ENCODE peak calls at places on chromosomes 5 and 9, in six cellular contexts. R is NCI-H2081; B is astrocyte of the cerebellum; J is stimulated activated CD4-positive, alpha-beta T cell treated with anti-CD3 and anti-CD28 coated beads, Interleukin-15, amount 100 ng/mL, for 24 hours; V is germinal center; D is iPS-NIHi11. X is an unnamed sample.

GRCh38 chr9:127004946-127005769 is 90.6 kb downstream of the RALGPS1 start:
- DNase-seq in R (no peak), B (peak), J (peak), V (no peak), D (no peak), X (peak)

GRCh38 chr9:127985011-127985410 is 4.2 kb upstream of the EEIG1 start:
- DNase-seq in R (no peak), B (no peak), J (no peak), V (no peak), D (no peak), X (no peak)

GRCh38 chr5:113262674-113263073 is 172.1 kb downstream of the TSSK1B start:
- DNase-seq in R (no peak), B (no peak), J (no peak), V (no peak), D (no peak), X (no peak)

GRCh38 chr5:1732955-1733354 is 66.7 kb downstream of the MRPL36 start:
- DNase-seq in R (no peak), B (no peak), J (no peak), V (no peak), D (peak), X (no peak)

GRCh38 chr5:139272471-139273321 is 20.8 kb upstream of the MATR3 start:
- DNase-seq in R (peak), B (no peak), J (peak), V (no peak), D (no peak), X (no peak)

GRCh38 chr9:102840356-102840755 is 154.8 kb upstream of the CYLC2 start:
- DNase-seq in R (no peak), B (no peak), J (no peak), V (no peak), D (no peak), X (no peak)

GRCh38 chr9:126695186-126696090 is 81.7 kb downstream of the LMX1B start:
- DNase-seq in R (no peak), B (no peak), J (no peak), V (no peak), D (no peak), X (no peak)

GRCh38 chr5:122896598-122897282 is 51.3 kb downstream of the SNX24 start:
- DNase-seq in R (no peak), B (peak), J (no peak), V (no peak), D (no peak), X (no peak)

GRCh38 chr5:6377121-6377520 is 1.2 kb downstream of the MED10 start:
- DNase-seq in R (no peak), B (no peak), J (no peak), V (no peak), D (no peak), X (no peak)

GRCh38 chr5:148996270-148996669 is 66.6 kb downstream of the SH3TC2 start:
- DNase-seq in R (no peak), B (no peak), J (no peak), V (no peak), D (no peak), X (no peak)

GRCh38 chr9:96217358-96217755 is 84.6 kb downstream of the HSD17B3 start:
- DNase-seq in R (no peak), B (no peak), J (no peak), V (no peak), D (no peak), X (no peak)

GRCh38 chr5:87015908-87016307 is 251.8 kb upstream of the RASA1 start:
- DNase-seq in R (no peak), B (no peak), J (no peak), V (no peak), D (no peak), X (no peak)

GRCh38 chr9:136648746-136649145 is 14.0 kb upstream of the EGFL7 start:
- DNase-seq in R (no peak), B (no peak), J (no peak), V (no peak), D (no peak), X (no peak)

GRCh38 chr5:95707055-95707454 is 24.1 kb upstream of the RHOBTB3 start:
- DNase-seq in R (no peak), B (no peak), J (no peak), V (no peak), D (no peak), X (no peak)

GRCh38 chr9:17653947-17654346 is 75.1 kb downstream of the SH3GL2 start:
- DNase-seq in R (no peak), B (no peak), J (no peak), V (no peak), D (no peak), X (no peak)

GRCh38 chr9:94861589-94862241 is 135.2 kb downstream of the AOPEP start:
- DNase-seq in R (no peak), B (no peak), J (no peak), V (no peak), D (no peak), X (no peak)

GRCh38 chr5:113201715-113202114 is 225.1 kb downstream of the DCP2 start:
- DNase-seq in R (no peak), B (no peak), J (no peak), V (no peak), D (no peak), X (no peak)

GRCh38 chr5:172283020-172283861 is at the start of gene UBTD2:
- DNase-seq in R (peak), B (peak), J (peak), V (peak), D (peak), X (no peak)

GRCh38 chr5:176730815-176731475 is 79.4 kb upstream of the UNC5A start:
- DNase-seq in R (no peak), B (no peak), J (no peak), V (no peak), D (no peak), X (no peak)

GRCh38 chr9:113653746-113654604 is 190.4 kb downstream of the RGS3 start:
- DNase-seq in R (no peak), B (no peak), J (no peak), V (no peak), D (no peak), X (no peak)

GRCh38 chr5:145661737-145662530 is 173.2 kb downstream of the PRELID2 start:
- DNase-seq in R (no peak), B (no peak), J (no peak), V (no peak), D (no peak), X (no peak)

GRCh38 chr9:120873512-120873911 is 3.5 kb downstream of the PHF19 start:
- DNase-seq in R (no peak), B (no peak), J (no peak), V (no peak), D (peak), X (no peak)

GRCh38 chr9:78280982-78281668 is 15.8 kb upstream of the PSAT1 start:
- DNase-seq in R (no peak), B (peak), J (no peak), V (no peak), D (peak), X (peak)

GRCh38 chr5:180335614-180336233 is 17.4 kb downstream of the GFPT2 start:
- DNase-seq in R (no peak), B (no peak), J (no peak), V (no peak), D (no peak), X (no peak)

GRCh38 chr5:115543931-115544370 is 624 bp downstream of the FEM1C start:
- DNase-seq in R (no peak), B (peak), J (peak), V (peak), D (peak), X (no peak)

GRCh38 chr9:21679432-21679831 is 123.0 kb upstream of the MTAP start:
- DNase-seq in R (no peak), B (no peak), J (no peak), V (no peak), D (no peak), X (no peak)

GRCh38 chr9:127979333-127980055 is 1.3 kb downstream of the EEIG1 start:
- DNase-seq in R (no peak), B (no peak), J (peak), V (peak), D (no peak), X (no peak)

GRCh38 chr9:33858346-33858869 is 41.4 kb downstream of the UBE2R2 start:
- DNase-seq in R (no peak), B (no peak), J (no peak), V (no peak), D (no peak), X (no peak)

GRCh38 chr9:111896942-111897830 is 572 bp downstream of the UGCG start:
- DNase-seq in R (peak), B (no peak), J (peak), V (peak), D (peak), X (no peak)

GRCh38 chr9:135070964-135071735 is 16.3 kb upstream of the OLFM1 start:
- DNase-seq in R (no peak), B (no peak), J (no peak), V (no peak), D (no peak), X (no peak)

GRCh38 chr5:57002959-57003485 is 51.1 kb upstream of the MIER3 start:
- DNase-seq in R (no peak), B (no peak), J (no peak), V (no peak), D (peak), X (no peak)

GRCh38 chr5:53971566-53971965 is 338.8 kb downstream of the ARL15 start:
- DNase-seq in R (no peak), B (no peak), J (no peak), V (no peak), D (no peak), X (no peak)

GRCh38 chr5:80955082-80955481 is 5.1 kb upstream of the RASGRF2 start:
- DNase-seq in R (no peak), B (no peak), J (no peak), V (no peak), D (no peak), X (no peak)

GRCh38 chr9:123957731-123958130 is 27.8 kb upstream of the DENND1A start:
- DNase-seq in R (no peak), B (no peak), J (no peak), V (no peak), D (no peak), X (no peak)

GRCh38 chr5:175814676-175815075 is 56.7 kb upstream of the CPLX2 start:
- DNase-seq in R (no peak), B (peak), J (no peak), V (no peak), D (no peak), X (no peak)

GRCh38 chr5:124912653-124913328 is 166.4 kb upstream of the ZNF608 start:
- DNase-seq in R (no peak), B (no peak), J (no peak), V (peak), D (no peak), X (no peak)

GRCh38 chr5:175321927-175322532 is 122.0 kb downstream of the DRD1 start:
- DNase-seq in R (no peak), B (peak), J (peak), V (peak), D (peak), X (no peak)

X was measured in retinal pigment epithelial cell.